ENCODE peak calls at places on chromosomes 11 and 22, in four cellular contexts. K, P, U and A are unnamed samples.

GRCh38 chr11:33063326-33063775 is 24.0 kb downstream of the TCP11L1 start:
- DNase-seq in P (no peak), K (no peak), U (no peak), A (no peak)

GRCh38 chr11:23704183-23704582 is 792.7 kb upstream of the LUZP2 start:
- DNase-seq in P (no peak), K (no peak), U (no peak), A (no peak)

GRCh38 chr22:41699264-41700104 is at the start of gene MEI1:
- DNase-seq in U (no peak), P (no peak), K (no peak), A (peak)

GRCh38 chr11:111983187-111983986 is 41.8 kb upstream of the DLAT start:
- DNase-seq in K (peak), U (no peak), P (peak), A (peak)

GRCh38 chr11:60966867-60967266 is 4.6 kb upstream of the CD6 start:
- DNase-seq in P (no peak), U (no peak), K (no peak), A (no peak)

GRCh38 chr11:3037041-3037944 is 19.9 kb downstream of the CARS1 start:
- DNase-seq in P (peak), K (peak), U (peak), A (peak)

GRCh38 chr22:50309601-50309991 is 2.1 kb upstream of the PLXNB2 start:
- DNase-seq in P (no peak), K (no peak), U (no peak), A (no peak)

GRCh38 chr22:50236731-50237409 is 8.0 kb downstream of the TUBGCP6 start:
- DNase-seq in P (no peak), U (peak), K (no peak), A (no peak)

GRCh38 chr11:475941-476340 is 25.9 kb downstream of the PTDSS2 start:
- DNase-seq in K (no peak), P (no peak), U (no peak), A (no peak)

GRCh38 chr11:73197348-73197747 is 20.7 kb upstream of the P2RY2 start:
- DNase-seq in U (no peak), K (no peak), P (no peak), A (no peak)

GRCh38 chr22:35811670-35812069 is 94.0 kb downstream of the APOL5 start:
- DNase-seq in K (no peak), U (no peak), P (no peak), A (no peak)

GRCh38 chr11:121887564-121887963 is 228.5 kb downstream of the BLID start:
- DNase-seq in K (no peak), P (no peak), U (no peak), A (no peak)

GRCh38 chr11:26904114-26904513 is 89.8 kb upstream of the FIBIN start:
- DNase-seq in K (no peak), U (no peak), P (no peak), A (no peak)

GRCh38 chr11:66840317-66841091 is 2.7 kb upstream of the RCE1 start:
- DNase-seq in P (no peak), U (no peak), K (peak), A (no peak)

GRCh38 chr22:40114411-40114810 is 63.3 kb upstream of the TNRC6B start:
- DNase-seq in U (no peak), K (no peak), P (no peak), A (no peak)

GRCh38 chr22:25567305-25567704 is 2.8 kb downstream of the GRK3 start:
- DNase-seq in K (peak), U (no peak), P (no peak), A (no peak)

GRCh38 chr22:25564320-25564978 is at the start of gene GRK3:
- DNase-seq in K (peak), P (no peak), U (peak), A (peak)

GRCh38 chr22:25563757-25564319 is 637 bp upstream of the GRK3 start:
- DNase-seq in K (peak), U (no peak), P (peak), A (peak)

GRCh38 chr22:25564979-25565677 is 653 bp downstream of the GRK3 start:
- DNase-seq in P (no peak), U (peak), K (peak), A (peak)

DNA sequence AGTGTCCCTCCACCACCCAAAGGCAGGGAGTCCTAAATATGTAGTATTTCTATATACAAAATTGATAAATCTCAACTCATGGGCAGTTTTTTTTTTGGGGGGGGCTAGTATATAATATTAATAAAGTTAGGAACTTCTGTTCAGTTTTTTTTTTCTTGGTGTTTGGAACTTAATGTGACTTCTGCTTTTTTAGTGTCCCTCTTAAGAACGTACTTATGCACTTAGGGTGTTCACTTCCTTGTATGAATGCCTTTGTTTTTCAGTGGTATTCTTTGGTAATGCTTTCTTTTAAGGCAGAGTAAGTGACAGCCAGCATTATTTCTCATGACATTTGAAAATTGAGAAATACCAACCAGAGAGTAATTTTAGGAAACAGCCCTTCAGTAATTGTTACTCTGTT is 2.3 kb downstream of the GRK3 start:
- DNase-seq in K (no peak), U (no peak), P (no peak), A (no peak)
- TF ChIP-seq JUN in K (no peak), U (no peak), P (no peak), A (no peak)

DNA sequence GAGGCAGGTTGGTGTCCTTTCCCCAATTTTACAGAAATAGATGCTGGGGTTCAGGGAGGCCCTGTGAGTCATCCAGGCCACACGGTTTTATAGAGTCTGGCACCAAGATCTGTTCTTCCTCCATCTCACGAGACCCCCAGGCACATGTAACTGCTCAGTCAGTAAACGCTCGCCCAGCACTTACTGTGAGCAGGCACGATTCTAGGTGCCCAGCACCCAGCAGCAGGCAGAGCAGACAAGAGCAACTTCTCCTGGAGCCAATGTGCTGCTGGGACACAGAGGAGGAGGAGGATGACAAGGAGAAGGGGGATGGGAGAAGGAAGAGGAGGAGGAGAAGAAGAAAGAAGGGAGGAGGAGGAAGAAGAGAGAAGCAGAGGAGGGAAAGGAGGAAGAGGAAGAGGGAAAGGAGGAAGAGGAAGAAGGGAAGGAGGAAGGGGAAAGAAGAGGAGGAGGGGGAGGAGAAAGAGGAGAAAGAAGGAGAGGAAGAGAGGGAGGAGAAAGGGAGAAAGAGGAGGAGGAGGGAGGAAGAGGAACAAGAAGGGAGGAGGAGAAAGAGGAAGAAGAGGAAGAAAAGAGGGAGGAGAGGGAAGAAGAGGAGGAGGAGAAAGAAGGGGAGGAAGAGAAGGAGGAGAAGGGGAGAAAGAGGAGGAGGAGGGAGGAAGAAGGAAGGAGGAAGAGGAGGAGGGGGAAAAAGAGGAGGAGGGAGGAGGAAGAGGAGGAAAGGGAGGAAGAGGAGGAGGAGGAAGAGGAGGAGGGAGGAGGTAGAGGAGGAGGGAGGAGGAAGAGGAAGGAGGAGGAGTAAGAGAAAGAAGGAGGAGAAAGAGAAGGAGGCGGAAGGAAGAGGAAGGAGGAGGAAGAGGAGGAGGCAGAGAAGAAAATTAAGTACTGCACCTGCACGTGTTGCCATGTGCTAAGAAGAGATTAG is 77.6 kb upstream of the RTL6 start:
- DNase-seq in U (no peak), K (no peak), P (no peak), A (no peak)
- TF ChIP-seq MYC in U (no peak), K (no peak), P (no peak), A (no peak)

GRCh38 chr22:19196841-19197612 is 18.5 kb upstream of the SLC25A1 start:
- DNase-seq in U (no peak), K (no peak), P (no peak), A (no peak)
- TF ChIP-seq JUN in U (no peak), K (no peak), P (no peak), A (no peak)

DNA sequence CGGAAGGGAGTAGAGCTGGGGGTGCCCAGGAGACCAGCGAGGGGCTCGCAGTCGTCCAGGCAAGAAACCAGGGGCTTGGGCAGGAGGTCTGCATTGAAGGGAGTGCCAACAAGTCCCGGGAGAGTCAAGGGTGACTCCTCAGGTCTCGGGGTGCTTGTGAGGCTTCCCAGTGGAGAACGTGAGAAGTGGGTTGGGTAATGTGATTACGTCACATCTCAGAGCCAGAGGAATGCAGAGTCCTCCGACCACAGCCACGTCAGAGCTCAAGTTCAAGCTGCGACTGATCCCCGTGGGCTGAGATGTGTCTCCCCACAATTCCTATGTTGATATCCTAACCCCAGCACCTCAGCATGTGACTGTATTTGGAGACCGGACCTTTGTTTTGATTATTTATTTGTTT is 89.7 kb upstream of the SHANK2 start:
- DNase-seq in K (no peak), U (no peak), P (no peak), A (no peak)
- TF ChIP-seq MYC in K (no peak), U (no peak), P (no peak), A (no peak)

DNA sequence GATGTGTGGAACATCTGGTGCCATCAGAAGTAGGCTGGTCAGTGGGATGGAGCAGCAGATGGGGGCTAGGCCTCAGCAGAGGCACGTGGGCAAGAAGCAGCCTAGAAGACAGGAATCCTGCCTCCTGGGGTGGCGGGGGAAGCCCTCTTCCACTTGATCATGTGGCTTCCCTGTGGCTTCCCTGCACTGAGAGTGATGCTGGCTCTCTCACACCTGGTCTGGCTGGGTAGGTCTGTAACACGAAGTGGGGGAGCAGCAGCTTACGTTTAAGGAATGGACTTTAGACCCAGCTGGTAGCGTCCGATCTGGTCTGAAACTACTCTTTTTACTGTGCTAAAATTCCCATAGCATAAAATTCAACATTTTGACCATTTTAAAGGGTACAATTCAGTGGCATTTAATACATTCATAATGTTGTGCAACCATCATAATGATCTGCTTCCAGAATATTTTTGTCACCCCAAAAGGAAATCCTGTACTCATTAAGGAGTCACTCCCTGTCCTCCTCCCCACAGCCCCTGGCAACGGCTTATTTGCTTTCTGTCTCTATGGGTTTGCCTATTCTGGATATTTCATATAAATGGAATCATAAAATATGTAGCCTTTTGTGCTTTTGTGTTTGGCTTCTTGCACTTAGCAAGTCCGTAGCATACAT is 21.7 kb downstream of the PTPN5 start:
- DNase-seq in K (no peak), P (no peak), U (no peak), A (no peak)
- TF ChIP-seq JUN in K (no peak), P (no peak), U (no peak), A (no peak)

GRCh38 chr11:78654071-78654470 is 79.4 kb upstream of the NARS2 start:
- DNase-seq in U (no peak), P (no peak), K (no peak), A (no peak)
- TF ChIP-seq MYC in U (no peak), P (no peak), K (no peak), A (no peak)

GRCh38 chr11:96063886-96064285 is 140.0 kb upstream of the MTMR2 start:
- DNase-seq in U (no peak), P (no peak), K (no peak), A (no peak)

GRCh38 chr11:96065379-96065778 is 141.5 kb upstream of the MTMR2 start:
- DNase-seq in P (no peak), U (no peak), K (no peak), A (no peak)

GRCh38 chr11:96061094-96061493 is 137.2 kb upstream of the MTMR2 start:
- DNase-seq in K (no peak), U (no peak), P (peak), A (no peak)

GRCh38 chr11:96063053-96063452 is 139.1 kb upstream of the MTMR2 start:
- DNase-seq in U (no peak), K (no peak), P (no peak), A (no peak)

DNA sequence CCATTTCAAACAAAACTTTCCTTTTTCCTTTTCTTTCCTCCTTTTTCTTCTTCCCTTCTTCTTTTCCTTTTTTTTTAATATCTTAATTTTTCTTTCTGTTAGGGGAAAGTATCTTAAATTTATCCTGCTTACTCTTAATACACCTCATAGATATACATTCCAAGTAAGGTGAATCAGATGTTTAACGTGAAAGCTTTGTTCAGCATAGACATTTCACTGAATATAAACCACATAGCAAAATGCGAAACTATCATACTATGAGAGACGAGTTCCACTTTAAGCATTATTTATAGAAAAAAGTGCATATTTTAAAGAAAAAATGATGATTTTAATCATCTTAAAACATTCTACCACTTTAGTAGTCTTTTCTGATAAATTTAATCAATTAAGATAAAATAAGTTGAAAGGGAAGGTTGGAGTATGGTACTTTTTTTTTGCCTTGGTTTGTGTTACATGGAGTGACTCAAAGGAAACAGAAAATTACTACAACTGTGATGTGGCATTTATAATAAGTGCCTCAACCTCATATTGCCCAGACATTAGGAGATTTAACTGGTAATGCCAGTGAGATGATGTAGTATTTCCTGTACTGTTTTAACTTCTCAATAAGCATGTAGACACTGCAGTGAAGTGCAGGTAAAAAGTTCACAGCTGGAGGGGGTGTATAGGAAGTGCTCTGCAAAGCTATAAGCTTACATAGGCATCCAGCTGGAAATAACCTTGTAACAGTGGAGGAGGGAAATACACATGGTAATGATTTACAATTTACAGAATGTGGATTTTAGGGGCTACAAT is 138.0 kb upstream of the MTMR2 start:
- DNase-seq in K (no peak), P (peak), U (no peak), A (peak)
- TF ChIP-seq JUN in K (no peak), P (no peak), U (no peak), A (no peak)